ENCODE peak calls at places on chromosomes 13 and 19, in ten cellular contexts. L, G, X, E, Q, K, C, I, Z and A are unnamed samples.

GRCh38 chr13:93522486-93522885 is 295.9 kb downstream of the GPC6 start:
- DNase-seq in Z (no peak), X (no peak), E (peak), I (no peak), C (peak), L (no peak), Q (no peak), K (no peak), G (peak), A (no peak)

GRCh38 chr19:44603201-44603945 is 10.0 kb upstream of the IGSF23 start:
- DNase-seq in G (no peak), K (no peak), C (peak), I (no peak), L (no peak), Q (no peak), E (peak), Z (no peak), X (peak), A (no peak)

GRCh38 chr13:79477968-79478367 is 3.0 kb upstream of the NDFIP2 start:
- DNase-seq in X (no peak), Q (no peak), C (no peak), Z (no peak), K (no peak), I (no peak), G (peak), E (no peak), L (no peak), A (no peak)

GRCh38 chr13:113812140-113813036 is 51.5 kb downstream of the GAS6 start:
- DNase-seq in I (no peak), Q (no peak), K (no peak), E (no peak), G (no peak), X (no peak), Z (no peak), L (no peak), C (no peak), A (no peak)

GRCh38 chr13:77386046-77386445 is 59.2 kb upstream of the MYCBP2 start:
- DNase-seq in Z (no peak), K (no peak), L (no peak), C (peak), E (no peak), X (peak), I (no peak), Q (no peak), G (no peak), A (no peak)

GRCh38 chr19:12034610-12035009 is 869 bp downstream of the ZNF433 start:
- DNase-seq in E (no peak), I (no peak), X (no peak), L (no peak), C (no peak), Z (no peak), K (no peak), G (peak), Q (peak), A (no peak)

GRCh38 chr19:46368116-46368515 is 21.2 kb downstream of the PPP5C start:
- DNase-seq in E (no peak), G (no peak), X (no peak), Q (no peak), I (no peak), Z (no peak), K (no peak), C (no peak), L (peak), A (no peak)

GRCh38 chr13:72437458-72437857 is 290.0 kb downstream of the MZT1 start:
- DNase-seq in L (no peak), G (no peak), K (no peak), I (no peak), C (peak), Q (no peak), Z (no peak), E (no peak), X (peak), A (no peak)

GRCh38 chr13:103246581-103247200 is 180.5 kb upstream of the SLC10A2 start:
- DNase-seq in Z (no peak), E (no peak), G (no peak), X (no peak), L (no peak), I (no peak), C (no peak), K (no peak), Q (no peak), A (no peak)

GRCh38 chr19:35048911-35049411 is 7.4 kb downstream of the HPN start:
- DNase-seq in X (no peak), C (no peak), Z (no peak), I (no peak), L (peak), K (peak), G (no peak), Q (no peak), E (peak), A (no peak)

GRCh38 chr19:29535984-29536508 is 10.3 kb downstream of the VSTM2B start:
- DNase-seq in E (no peak), I (no peak), K (no peak), L (peak), C (no peak), X (no peak), Z (no peak), Q (no peak), G (peak), A (no peak)

GRCh38 chr13:31201341-31202024 is 1.7 kb downstream of the B3GLCT start:
- DNase-seq in K (no peak), C (peak), I (no peak), L (no peak), Q (peak), Z (no peak), G (no peak), X (peak), E (peak), A (no peak)

GRCh38 chr13:36965767-36966166 is 33.4 kb downstream of the ALG5 start:
- DNase-seq in L (no peak), C (peak), K (no peak), Z (no peak), Q (no peak), G (no peak), X (peak), E (peak), I (peak), A (no peak)

GRCh38 chr13:30431269-30431950 is 9.1 kb downstream of the UBE2L5 start:
- DNase-seq in I (peak), L (no peak), E (no peak), Z (no peak), K (no peak), G (no peak), Q (no peak), X (peak), C (peak), A (no peak)

GRCh38 chr19:55554749-55555152 is 9.4 kb upstream of the SBK3 start:
- DNase-seq in Z (no peak), X (no peak), Q (no peak), G (no peak), C (no peak), L (no peak), K (no peak), E (no peak), I (no peak), A (no peak)

DNA sequence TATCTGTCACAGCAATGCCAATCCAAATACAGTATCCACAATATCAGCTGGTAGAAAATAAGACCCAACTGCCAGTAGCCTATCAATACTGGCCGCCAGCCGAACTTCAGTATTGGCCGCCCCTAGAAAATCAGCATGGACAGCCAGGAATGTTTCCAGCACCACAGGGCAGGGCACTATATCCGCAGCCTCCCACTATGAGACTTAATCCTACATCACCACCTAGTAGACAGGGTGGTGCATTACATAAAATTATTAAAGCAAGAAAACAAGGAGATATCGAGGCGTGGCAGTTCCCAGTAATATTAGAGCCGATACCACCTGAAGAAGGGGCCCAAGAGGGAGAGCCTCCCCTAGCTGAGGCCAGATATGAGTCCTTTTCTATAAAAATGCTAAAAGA is 111.3 kb downstream of the ZNF486 start:
- DNase-seq in X (peak), C (peak), G (peak), Q (no peak), L (no peak), E (no peak), Z (no peak), I (peak), K (no peak), A (no peak)
- TF ChIP-seq CTCF in X (peak), C (peak), G (peak), Q (peak), L (no peak), E (no peak), Z (no peak), I (no peak), K (no peak), A (peak)

GRCh38 chr19:54439174-54439851 is 9.7 kb upstream of the LENG8 start:
- DNase-seq in E (peak), K (no peak), Q (peak), G (peak), Z (no peak), I (peak), X (peak), C (peak), L (peak), A (no peak)
- TF ChIP-seq CTCF in E (peak), K (peak), Q (peak), G (peak), Z (no peak), I (no peak), X (peak), C (peak), L (peak), A (peak)

DNA sequence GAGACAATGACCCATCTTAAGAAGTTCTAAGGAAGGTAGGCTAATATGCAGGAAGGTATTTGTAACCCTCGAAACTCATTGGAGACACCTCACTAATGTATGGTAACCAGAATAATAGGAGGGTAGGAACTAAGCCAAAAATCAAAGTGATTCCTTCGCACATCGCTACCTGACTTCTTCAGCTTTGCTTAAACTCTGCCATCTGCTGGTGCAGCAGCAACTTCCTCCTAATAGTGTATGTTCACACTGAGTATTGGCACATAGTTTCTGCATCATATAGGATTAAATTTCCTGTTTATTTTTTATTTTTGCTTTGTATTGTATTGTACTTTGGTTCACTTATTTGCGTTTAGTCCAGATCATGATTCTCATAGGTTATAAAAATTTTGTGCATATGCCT is 676.2 kb downstream of the GPC5 start:
- DNase-seq in Q (no peak), C (no peak), E (no peak), I (no peak), K (no peak), X (peak), Z (no peak), G (peak), L (no peak), A (no peak)
- TF ChIP-seq CTCF in Q (no peak), C (no peak), E (no peak), I (no peak), K (peak), X (no peak), Z (no peak), G (peak), L (peak), A (peak)

DNA sequence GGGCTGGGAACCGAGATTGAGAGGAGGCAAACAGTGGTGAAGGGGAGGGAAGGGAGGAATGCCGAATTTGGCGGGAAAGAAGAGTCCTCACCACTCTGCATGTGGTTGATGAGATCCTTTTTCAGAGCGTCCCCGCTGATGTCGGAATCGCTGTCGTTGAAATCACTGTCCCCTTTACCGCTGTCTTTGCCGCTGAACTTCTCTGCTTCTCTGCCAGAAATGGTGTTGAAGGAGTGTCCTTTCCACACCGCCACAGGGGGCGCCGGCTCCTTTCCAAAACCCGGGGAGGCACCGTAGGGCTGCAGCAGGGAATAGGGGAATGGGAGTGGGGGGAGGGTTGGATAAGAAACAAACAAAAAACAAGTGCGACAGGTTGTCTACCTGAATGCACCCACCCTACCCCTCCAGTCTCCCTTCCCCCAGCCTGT is 3.1 kb downstream of the PCDH8 start:
- DNase-seq in Z (no peak), Q (no peak), G (peak), X (no peak), K (no peak), E (no peak), I (no peak), C (no peak), L (no peak), A (no peak)
- TF ChIP-seq CTCF in Z (no peak), Q (no peak), G (peak), X (no peak), K (no peak), E (no peak), I (no peak), C (no peak), L (no peak), A (no peak)

GRCh38 chr19:40667602-40668001 is 22.8 kb downstream of the NUMBL start:
- DNase-seq in G (no peak), I (no peak), Q (no peak), L (no peak), E (peak), K (no peak), Z (no peak), C (no peak), X (no peak), A (no peak)

GRCh38 chr19:40666803-40667438 is 23.5 kb downstream of the NUMBL start:
- DNase-seq in Z (no peak), Q (no peak), I (no peak), K (no peak), L (no peak), E (peak), C (no peak), X (no peak), G (no peak), A (no peak)

GRCh38 chr19:40661616-40662015 is 28.8 kb downstream of the NUMBL start:
- DNase-seq in E (no peak), I (no peak), Q (no peak), G (no peak), C (no peak), K (no peak), L (no peak), Z (no peak), X (no peak), A (no peak)

GRCh38 chr19:40662925-40663711 is 27.3 kb downstream of the NUMBL start:
- DNase-seq in G (peak), L (peak), C (peak), K (peak), Q (peak), I (peak), X (peak), E (peak), Z (peak), A (peak)

DNA sequence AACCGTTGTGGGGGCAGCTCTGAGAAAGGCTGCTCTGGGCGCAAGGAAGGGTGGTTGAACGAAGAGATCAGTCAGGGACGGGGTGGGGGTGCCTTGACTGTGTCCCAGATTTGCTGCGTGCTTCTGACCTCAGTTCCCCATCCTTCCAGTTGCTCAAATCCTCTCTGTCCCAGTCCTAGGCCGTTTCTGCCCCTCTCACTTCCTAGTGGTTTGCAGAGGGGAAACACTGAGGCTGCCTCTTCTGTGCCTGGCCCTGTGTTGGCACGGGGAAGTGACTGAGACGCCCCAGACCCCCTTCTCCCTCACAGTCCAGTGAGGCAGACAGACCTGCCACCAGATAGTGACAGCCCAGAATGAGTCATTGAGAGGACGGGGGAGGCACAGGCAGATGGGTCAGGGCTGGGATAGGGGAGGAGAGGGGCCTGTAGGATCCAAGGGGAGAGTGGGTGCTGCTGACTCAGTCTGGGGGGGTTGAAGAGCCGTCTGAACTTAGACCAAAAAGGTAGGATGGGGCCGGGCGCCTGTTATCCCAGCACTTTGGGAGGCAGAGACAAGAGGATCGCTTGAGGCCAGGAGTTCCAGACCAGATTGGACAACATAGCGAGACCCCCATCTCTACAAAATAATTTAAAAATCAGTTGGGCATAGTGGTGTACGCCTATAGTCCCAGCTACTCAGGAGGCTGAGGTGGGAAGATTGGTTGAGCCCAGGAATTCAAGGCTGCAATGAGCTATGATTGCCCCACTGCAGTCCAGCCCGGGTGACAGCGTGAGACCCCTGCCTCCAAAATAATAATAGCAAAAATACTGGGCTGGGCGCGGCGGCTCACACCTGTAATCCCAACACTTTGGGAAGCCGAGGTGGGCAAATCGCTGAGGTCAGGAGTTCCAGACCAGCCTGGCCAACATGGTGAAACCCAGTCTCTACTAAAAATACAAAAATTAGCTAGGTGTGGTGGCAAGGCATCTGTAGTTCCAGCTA is 26.4 kb downstream of the NUMBL start:
- DNase-seq in Z (no peak), L (no peak), I (no peak), K (no peak), G (no peak), E (peak), C (peak), X (peak), Q (no peak), A (no peak)
- TF ChIP-seq CTCF in Z (no peak), L (no peak), I (no peak), K (no peak), G (no peak), E (no peak), C (no peak), X (no peak), Q (no peak), A (no peak)

GRCh38 chr19:1269478-1270167 is 491 bp downstream of the CIRBP start:
- DNase-seq in X (peak), I (peak), Z (peak), K (peak), C (peak), Q (peak), L (peak), E (peak), G (peak), A (peak)
- TF ChIP-seq CTCF in X (no peak), I (no peak), Z (no peak), K (no peak), C (no peak), Q (no peak), L (peak), E (peak), G (no peak), A (no peak)

GRCh38 chr19:679418-680286 is 3.5 kb downstream of the FSTL3 start:
- DNase-seq in X (peak), I (peak), Q (peak), E (peak), Z (no peak), C (peak), G (peak), K (peak), L (no peak), A (no peak)
- TF ChIP-seq CTCF in X (no peak), I (no peak), Q (no peak), E (no peak), Z (no peak), C (no peak), G (no peak), K (no peak), L (no peak), A (no peak)

DNA sequence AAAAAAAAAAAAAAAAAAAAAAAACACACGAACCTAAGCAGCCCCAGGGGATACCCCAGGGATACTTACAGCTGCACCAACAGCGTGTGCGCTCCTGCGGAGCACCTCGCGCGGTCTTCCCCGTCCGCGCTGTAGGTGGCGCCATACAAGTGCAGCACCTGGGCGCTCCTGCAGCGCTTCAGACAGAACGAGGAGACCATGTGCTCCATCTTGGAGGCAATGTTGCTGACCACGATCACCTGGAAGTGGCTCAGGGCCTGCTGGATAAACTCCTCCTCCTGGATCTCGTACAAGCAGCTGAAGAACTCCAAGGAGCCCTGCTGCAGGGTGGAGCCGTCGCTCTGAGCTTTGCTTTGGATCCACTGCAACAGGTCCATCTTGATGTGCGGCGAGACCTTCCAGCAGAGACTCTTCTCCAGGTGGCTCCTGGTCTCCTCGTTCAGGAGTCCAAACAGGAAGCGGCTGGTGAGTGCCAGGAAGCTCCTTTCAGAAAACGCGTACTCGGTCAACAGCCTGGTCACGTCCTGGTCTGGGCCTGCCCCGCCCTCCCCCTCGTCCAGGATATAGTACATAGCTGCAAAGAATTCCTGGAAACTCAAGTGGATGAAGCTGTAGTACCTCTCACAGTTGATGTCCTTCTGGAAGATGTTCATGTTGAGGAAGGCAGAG is 14.5 kb downstream of the NLRP12 start:
- DNase-seq in Z (no peak), K (no peak), C (no peak), L (no peak), E (no peak), I (no peak), X (no peak), Q (no peak), G (peak), A (no peak)
- TF ChIP-seq CTCF in Z (no peak), K (peak), C (no peak), L (no peak), E (no peak), I (no peak), X (peak), Q (no peak), G (peak), A (no peak)

GRCh38 chr13:50594276-50594970 is 249.1 kb downstream of the DLEU7 start:
- DNase-seq in Q (no peak), E (no peak), G (peak), K (no peak), C (no peak), L (no peak), X (no peak), Z (no peak), I (no peak), A (no peak)
- TF ChIP-seq CTCF in Q (no peak), E (no peak), G (peak), K (no peak), C (no peak), L (no peak), X (no peak), Z (no peak), I (no peak), A (no peak)